ENCODE peak calls at places on chromosomes 2 and 18, in eight cellular contexts. T is spleen, B is transverse colon, F is prostate gland, N is heart left ventricle, Q is upper lobe of left lung, E is IMR-90, P is tibial nerve. L is an unnamed sample.

GRCh38 chr2:236872015-236872414 is 213.7 kb upstream of the COPS8 start:
- DNase-seq in T (no peak), B (no peak), F (no peak), N (no peak), Q (no peak), E (no peak), P (peak; percentile 4), L (no peak)

GRCh38 chr2:226849349-226849748 is 13.5 kb downstream of the RHBDD1 start:
- DNase-seq in T (no peak), B (no peak), F (no peak), N (no peak), Q (no peak), E (no peak), P (no peak), L (no peak)

GRCh38 chr2:54603796-54604195 is 119.7 kb upstream of the EML6 start:
- DNase-seq in T (no peak), B (no peak), F (no peak), N (no peak), Q (no peak), E (no peak), P (no peak), L (no peak)

GRCh38 chr2:19700861-19701585 is 200.8 kb downstream of the TTC32 start:
- DNase-seq in T (no peak), B (no peak), F (no peak), N (no peak), Q (peak; percentile 24), E (peak; percentile 18), P (no peak), L (no peak)

GRCh38 chr2:133407341-133407740 is 160.9 kb downstream of the NCKAP5 start:
- DNase-seq in T (no peak), B (no peak), F (no peak), N (no peak), Q (peak; percentile 30), E (no peak), P (no peak), L (no peak)

GRCh38 chr2:152564754-152565551 is 152.3 kb downstream of the PRPF40A start:
- DNase-seq in T (no peak), B (no peak), F (no peak), N (no peak), Q (no peak), E (no peak), P (no peak), L (no peak)

GRCh38 chr2:85326946-85327756 is 638 bp downstream of the TGOLN2 start:
- DNase-seq in T (peak; percentile 92), B (peak; percentile 62), F (peak; percentile 35), N (peak; percentile 59), Q (no peak), E (peak; percentile 45), P (peak; percentile 30), L (peak; percentile 60)

GRCh38 chr2:25164526-25164925 is 3.9 kb downstream of the POMC start:
- DNase-seq in T (peak; percentile 52), B (no peak), F (no peak), N (no peak), Q (no peak), E (no peak), P (no peak), L (no peak)

GRCh38 chr18:77013777-77014525 is 118.6 kb downstream of the MBP start:
- DNase-seq in T (no peak), B (peak; percentile 34), F (no peak), N (peak; percentile 52), Q (no peak), E (no peak), P (peak; percentile 78), L (peak; percentile 75)

GRCh38 chr18:52288403-52289004 is 51.5 kb upstream of the DCC start:
- DNase-seq in T (no peak), B (peak; percentile 13), F (no peak), N (no peak), Q (no peak), E (no peak), P (no peak), L (peak; percentile 55)

GRCh38 chr2:179677148-179677688 is 184.2 kb downstream of the ZNF385B start:
- DNase-seq in T (no peak), B (no peak), F (peak; percentile 32), N (no peak), Q (no peak), E (peak; percentile 35), P (no peak), L (no peak)

GRCh38 chr2:103401621-103402020 is 639.8 kb downstream of the TMEM182 start:
- DNase-seq in T (no peak), B (no peak), F (no peak), N (no peak), Q (no peak), E (no peak), P (no peak), L (no peak)

GRCh38 chr2:29449499-29449898 is 334.3 kb downstream of the CLIP4 start:
- DNase-seq in T (no peak), B (no peak), F (no peak), N (no peak), Q (no peak), E (no peak), P (no peak), L (no peak)

GRCh38 chr2:54704688-54705605 is 18.5 kb upstream of the EML6 start:
- DNase-seq in T (no peak), B (no peak), F (no peak), N (no peak), Q (no peak), E (peak; percentile 77), P (no peak), L (no peak)

GRCh38 chr2:3670376-3670775 is 12.4 kb downstream of the ALLC start:
- DNase-seq in T (no peak), B (no peak), F (no peak), N (no peak), Q (peak; percentile 72), E (no peak), P (no peak), L (no peak)

GRCh38 chr2:40173276-40173675 is 278.6 kb downstream of the SLC8A1 start:
- DNase-seq in T (no peak), B (no peak), F (no peak), N (no peak), Q (no peak), E (peak; percentile 18), P (no peak), L (no peak)

GRCh38 chr2:219509780-219510511 is 4.3 kb upstream of the ASIC4 start:
- DNase-seq in T (no peak), B (peak; percentile 57), F (peak; percentile 33), N (peak; percentile 58), Q (peak; percentile 72), E (peak; percentile 45), P (peak; percentile 37), L (peak; percentile 79)

GRCh38 chr18:58861853-58862252 is 2.8 kb upstream of the ZNF532 start:
- DNase-seq in T (no peak), B (no peak), F (no peak), N (no peak), Q (no peak), E (no peak), P (no peak), L (no peak)

GRCh38 chr2:80105020-80105419 is 199.5 kb downstream of the LRRTM1 start:
- DNase-seq in T (no peak), B (no peak), F (no peak), N (no peak), Q (no peak), E (peak; percentile 82), P (no peak), L (no peak)

DNA sequence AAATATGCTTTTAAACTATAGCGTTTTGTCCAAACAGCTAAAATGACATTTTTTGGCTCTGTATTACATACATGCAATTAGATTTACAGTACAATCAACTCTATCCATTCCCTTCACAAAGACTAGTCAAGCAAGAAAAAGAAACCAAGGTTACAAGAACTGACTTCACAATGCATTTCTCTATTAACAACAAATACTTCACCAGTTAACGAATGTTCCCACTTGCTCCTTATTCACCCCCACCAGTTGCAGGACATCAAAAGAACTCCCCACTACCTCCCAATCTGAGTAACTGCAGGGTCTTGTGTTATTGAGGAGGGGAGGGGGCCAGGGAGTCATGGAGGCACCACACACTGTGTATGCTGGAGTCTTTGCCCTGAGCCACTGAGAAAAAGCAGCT is 34.9 kb downstream of the LAMA1 start:
- DNase-seq in T (no peak), B (no peak), F (no peak), N (no peak), Q (no peak), E (no peak), P (no peak), L (no peak)
- TF ChIP-seq POLR2A in T (no peak), B (no peak), F (no peak), N (no peak), Q (no peak), E (no peak), P (no peak), L (no peak)

GRCh38 chr2:108958002-108958401 is 31.0 kb downstream of the EDAR start:
- DNase-seq in T (no peak), B (peak; percentile 60), F (peak; percentile 33), N (no peak), Q (no peak), E (no peak), P (no peak), L (no peak)
- H3K27me3 ChIP-seq in T (no peaks in the 10 kb centered on the region), B (no peaks in the 10 kb centered on the region), F (no peaks in the 10 kb centered on the region), N (no peaks in the 10 kb centered on the region), Q (no peaks in the 10 kb centered on the region), E (peaks cover 60% of the 10 kb centered on the region), P (no peaks in the 10 kb centered on the region), L (no peaks in the 10 kb centered on the region)

GRCh38 chr2:8583400-8584173 is 98.3 kb upstream of the ID2 start:
- DNase-seq in T (peak; percentile 98), B (peak; percentile 99), F (peak; percentile 97), N (peak; percentile 90), Q (peak; percentile 99), E (peak; percentile 19), P (peak; percentile 85), L (peak; percentile 86)
- TF ChIP-seq POLR2A in T (no peak), B (peak; percentile 90), F (peak; percentile 74), N (no peak), Q (no peak), E (no peak), P (no peak), L (no peak)

GRCh38 chr2:163732718-163733117 is 3.1 kb downstream of the FIGN start:
- DNase-seq in T (no peak), B (no peak), F (no peak), N (no peak), Q (no peak), E (no peak), P (no peak), L (peak; percentile 34)

GRCh38 chr2:163729874-163730273 is 5.9 kb downstream of the FIGN start:
- DNase-seq in T (no peak), B (no peak), F (no peak), N (no peak), Q (no peak), E (no peak), P (no peak), L (no peak)

GRCh38 chr2:163733301-163733938 is 2.4 kb downstream of the FIGN start:
- DNase-seq in T (peak; percentile 59), B (no peak), F (no peak), N (peak; percentile 36), Q (no peak), E (peak; percentile 6), P (no peak), L (peak; percentile 51)

GRCh38 chr2:163731735-163732134 is 4.1 kb downstream of the FIGN start:
- DNase-seq in T (no peak), B (no peak), F (no peak), N (no peak), Q (no peak), E (no peak), P (no peak), L (no peak)

DNA sequence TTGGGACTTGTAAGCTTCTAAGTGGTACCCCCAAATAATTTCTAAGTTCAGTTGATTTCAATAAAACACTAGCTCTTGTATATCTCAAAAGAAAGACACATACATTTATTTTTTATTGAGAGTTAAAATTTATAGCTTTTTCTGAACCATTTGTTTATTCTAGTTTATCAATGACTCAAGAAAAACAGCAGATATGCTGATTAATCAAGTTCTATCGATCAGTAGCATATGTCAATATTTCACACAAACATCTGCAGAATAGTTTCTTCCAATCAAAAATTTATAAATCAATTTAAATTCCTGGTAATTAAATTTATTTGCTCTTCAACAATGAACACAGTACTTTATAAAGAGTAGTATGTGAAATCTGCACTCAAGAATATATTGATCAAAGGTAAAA is 5.3 kb downstream of the FIGN start:
- DNase-seq in T (no peak), B (no peak), F (no peak), N (no peak), Q (no peak), E (no peak), P (no peak), L (no peak)
- H3K27me3 ChIP-seq in T (peaks cover 5% of the 10 kb centered on the region), B (peaks cover 11% of the 10 kb centered on the region), F (no peaks in the 10 kb centered on the region), N (no peaks in the 10 kb centered on the region), Q (no peaks in the 10 kb centered on the region), E (no peaks in the 10 kb centered on the region), P (no peaks in the 10 kb centered on the region), L (no peaks in the 10 kb centered on the region)

L was measured in testis.